ENCODE peak calls at places on chromosomes 6 and 20, in nine cellular contexts. N is right lobe of liver; T is CD8-positive, alpha-beta T cell; V is A673; F is bronchial epithelial cell; G is left ventricle myocardium inferior; D is effector memory CD4-positive, alpha-beta T cell; X is IMR-90; B is neuronal stem cell. Q is an unnamed sample.

GRCh38 chr6:12748815-12749521 is 32.4 kb downstream of the PHACTR1 start:
- DNase-seq in N (peak; percentile 14), T (no peak), V (no peak), F (no peak), G (no peak), D (no peak), X (no peak), B (peak; percentile 49), Q (no peak)

GRCh38 chr6:162198925-162199324 is 528.6 kb downstream of the PRKN start:
- DNase-seq in N (no peak), T (no peak), V (no peak), F (no peak), G (no peak), D (no peak), X (no peak), B (no peak), Q (no peak)

GRCh38 chr6:15504040-15504491 is 158.8 kb downstream of the DTNBP1 start:
- DNase-seq in N (no peak), T (no peak), V (peak; percentile 49), F (no peak), G (peak; percentile 78), D (no peak), X (no peak), B (no peak), Q (peak; percentile 55)

GRCh38 chr20:271069-271468 is 13.5 kb downstream of the DEFB132 start:
- DNase-seq in N (no peak), T (no peak), V (no peak), F (no peak), G (no peak), D (no peak), X (no peak), B (no peak), Q (no peak)

GRCh38 chr6:83884523-83884922 is 25.0 kb downstream of the CYB5R4 start:
- DNase-seq in N (no peak), T (no peak), V (peak; percentile 80), F (peak; percentile 66), G (no peak), D (no peak), X (peak; percentile 58), B (peak; percentile 21), Q (no peak)

GRCh38 chr6:43739642-43740091 is 30.3 kb upstream of the VEGFA start:
- DNase-seq in N (no peak), T (no peak), V (no peak), F (no peak), G (no peak), D (no peak), X (no peak), B (no peak), Q (peak; percentile 11)

GRCh38 chr20:32960849-32961731 is 43.1 kb downstream of the SUN5 start:
- DNase-seq in N (no peak), T (no peak), V (no peak), F (no peak), G (no peak), D (no peak), X (no peak), B (no peak), Q (no peak)

GRCh38 chr20:2874456-2874855 is 1.2 kb downstream of the PTPRA start:
- DNase-seq in N (no peak), T (no peak), V (no peak), F (no peak), G (no peak), D (no peak), X (peak; percentile 39), B (no peak), Q (no peak)

GRCh38 chr20:2751868-2752630 is 48.4 kb downstream of the CPXM1 start:
- DNase-seq in N (peak; percentile 63), T (peak; percentile 38), V (peak; percentile 60), F (no peak), G (no peak), D (no peak), X (no peak), B (no peak), Q (peak; percentile 52)

GRCh38 chr6:7671581-7671980 is 54.3 kb upstream of the BMP6 start:
- DNase-seq in N (no peak), T (no peak), V (no peak), F (no peak), G (no peak), D (no peak), X (peak; percentile 28), B (no peak), Q (no peak)

GRCh38 chr6:152984387-152984872 is 1.6 kb upstream of the FBXO5 start:
- DNase-seq in N (no peak), T (no peak), V (no peak), F (no peak), G (no peak), D (no peak), X (no peak), B (no peak), Q (no peak)

GRCh38 chr20:51382986-51383821 is 159.3 kb downstream of the NFATC2 start:
- DNase-seq in N (no peak), T (no peak), V (no peak), F (peak; percentile 41), G (no peak), D (no peak), X (no peak), B (no peak), Q (no peak)
- H3K27me3 ChIP-seq in N (no peaks in the 10 kb centered on the region), T (no peaks in the 10 kb centered on the region), V (no peaks in the 10 kb centered on the region), F (no peaks in the 10 kb centered on the region), G (no peaks in the 10 kb centered on the region), D (no peaks in the 10 kb centered on the region), X (no peaks in the 10 kb centered on the region), B (no peaks in the 10 kb centered on the region), Q (no peaks in the 10 kb centered on the region)

DNA sequence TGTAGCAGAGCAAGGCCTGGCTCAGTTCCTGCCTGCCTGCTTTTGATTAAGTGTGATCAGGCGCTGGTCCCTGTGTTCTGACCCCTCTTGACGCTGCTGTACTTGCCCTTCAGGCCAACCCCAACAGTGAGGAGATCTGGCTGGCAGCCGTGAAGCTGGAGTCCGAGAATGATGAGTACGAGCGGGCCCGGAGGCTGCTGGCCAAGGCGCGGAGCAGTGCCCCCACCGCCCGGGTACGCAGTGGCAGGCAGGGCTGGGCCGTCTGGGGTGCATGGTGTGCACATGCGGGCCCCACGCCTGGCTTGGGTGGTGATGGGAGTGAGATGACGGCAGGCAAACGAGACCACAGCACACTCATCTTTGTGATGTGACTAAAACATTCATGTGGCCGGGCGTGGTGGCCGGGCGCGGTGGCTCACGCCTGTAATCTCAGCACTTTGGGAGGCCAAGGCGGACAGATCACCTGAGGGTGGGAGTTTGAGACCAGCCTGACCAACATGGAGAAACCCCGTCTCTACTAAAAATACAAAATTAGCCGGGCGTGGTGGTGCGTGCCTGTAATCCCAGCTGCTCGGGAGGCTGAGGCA is 10.1 kb upstream of the C20orf204 start:
- DNase-seq in N (no peak), T (no peak), V (no peak), F (no peak), G (no peak), D (no peak), X (no peak), B (no peak), Q (no peak)
- H3K36me3 ChIP-seq in N (peaks cover 72% of the 10 kb centered on the region), T (peaks cover 83% of the 10 kb centered on the region), V (peaks cover 44% of the 10 kb centered on the region), F (peaks cover 50% of the 10 kb centered on the region), G (peaks cover 93% of the 10 kb centered on the region), D (peaks cover 99% of the 10 kb centered on the region), X (peaks cover 74% of the 10 kb centered on the region), B (peaks cover 80% of the 10 kb centered on the region), Q (no peaks in the 10 kb centered on the region)

GRCh38 chr6:27591660-27592059 is 118.8 kb upstream of the ZNF184 start:
- DNase-seq in N (no peak), T (no peak), V (peak; percentile 80), F (peak; percentile 67), G (no peak), D (no peak), X (peak; percentile 52), B (peak; percentile 58), Q (no peak)

GRCh38 chr6:27592107-27592480 is 119.2 kb upstream of the ZNF184 start:
- DNase-seq in N (no peak), T (no peak), V (peak; percentile 55), F (peak; percentile 43), G (no peak), D (no peak), X (no peak), B (no peak), Q (no peak)

GRCh38 chr6:27593861-27594260 is 121.0 kb upstream of the ZNF184 start:
- DNase-seq in N (no peak), T (no peak), V (no peak), F (no peak), G (no peak), D (no peak), X (no peak), B (no peak), Q (no peak)

GRCh38 chr6:27592481-27593199 is 119.7 kb upstream of the ZNF184 start:
- DNase-seq in N (no peak), T (no peak), V (peak; percentile 94), F (peak; percentile 87), G (no peak), D (no peak), X (peak; percentile 90), B (peak; percentile 72), Q (no peak)

DNA sequence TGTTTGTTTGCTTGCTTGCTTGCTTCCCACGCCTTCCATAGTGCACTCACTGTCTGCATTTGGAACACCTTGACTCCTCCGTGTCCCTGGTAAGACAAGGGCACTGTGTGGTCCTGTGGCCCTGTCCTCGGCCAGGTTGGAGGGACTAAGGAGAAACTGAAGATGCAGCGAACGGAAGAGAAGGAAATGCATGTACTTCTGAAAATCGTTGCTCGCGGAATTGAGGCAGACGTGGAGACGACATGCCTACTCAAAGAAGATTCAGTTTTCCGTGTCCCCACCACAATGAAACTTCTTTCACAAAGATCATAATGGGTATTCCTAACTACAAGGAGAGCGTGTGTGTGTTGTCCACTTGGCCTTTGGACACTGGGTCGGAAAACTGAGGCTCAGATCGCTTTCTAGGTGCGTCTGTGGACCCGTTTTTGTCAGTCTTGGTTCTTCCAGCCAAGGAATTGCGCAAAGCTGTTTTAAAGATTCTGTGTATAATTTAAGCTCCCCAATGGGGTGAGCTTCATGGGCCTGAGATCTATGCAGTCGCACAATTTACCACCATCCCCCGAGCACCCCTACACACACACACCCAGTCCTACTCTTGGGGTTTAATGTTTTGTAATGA is 120.4 kb upstream of the ZNF184 start:
- DNase-seq in N (no peak), T (no peak), V (peak; percentile 31), F (no peak), G (no peak), D (no peak), X (no peak), B (no peak), Q (no peak)
- H3K27me3 ChIP-seq in N (no peaks in the 10 kb centered on the region), T (peaks cover 31% of the 10 kb centered on the region), V (peaks cover 5% of the 10 kb centered on the region), F (no peaks in the 10 kb centered on the region), G (peaks cover 100% of the 10 kb centered on the region), D (peaks cover 50% of the 10 kb centered on the region), X (no peaks in the 10 kb centered on the region), B (no peaks in the 10 kb centered on the region), Q (peaks cover 66% of the 10 kb centered on the region)

GRCh38 chr20:31549513-31549880 is 35.3 kb downstream of the HM13 start:
- DNase-seq in N (no peak), T (no peak), V (no peak), F (peak; percentile 46), G (no peak), D (no peak), X (no peak), B (no peak), Q (no peak)

GRCh38 chr20:31551163-31551562 is 36.9 kb downstream of the HM13 start:
- DNase-seq in N (no peak), T (no peak), V (no peak), F (no peak), G (no peak), D (no peak), X (no peak), B (no peak), Q (no peak)

GRCh38 chr20:31551581-31552081 is 37.4 kb downstream of the HM13 start:
- DNase-seq in N (no peak), T (no peak), V (no peak), F (no peak), G (no peak), D (no peak), X (no peak), B (no peak), Q (no peak)

GRCh38 chr20:31548823-31549512 is 34.7 kb downstream of the HM13 start:
- DNase-seq in N (no peak), T (no peak), V (no peak), F (no peak), G (no peak), D (no peak), X (no peak), B (no peak), Q (no peak)

GRCh38 chr20:31550099-31550498 is 35.9 kb downstream of the HM13 start:
- DNase-seq in N (no peak), T (no peak), V (no peak), F (no peak), G (no peak), D (no peak), X (no peak), B (no peak), Q (no peak)
- H3K36me3 ChIP-seq in N (peaks cover 55% of the 10 kb centered on the region), T (peaks cover 32% of the 10 kb centered on the region), V (peaks cover 42% of the 10 kb centered on the region), F (peaks cover 34% of the 10 kb centered on the region), G (peaks cover 64% of the 10 kb centered on the region), D (peaks cover 58% of the 10 kb centered on the region), X (peaks cover 58% of the 10 kb centered on the region), B (peaks cover 39% of the 10 kb centered on the region), Q (no peaks in the 10 kb centered on the region)